ENCODE peak calls at places on chromosomes 2 and 18, in nine cellular contexts. Y is right lobe of liver; V is HS-5; B is SIG-M5; O is neuronal stem cell; J is K562; F is stimulated activated CD4-positive, alpha-beta T cell treated with anti-CD3 and anti-CD28 coated beads, Interleukin-4, amount 100 ng/mL, for 24 hours; Q is GM18507; C is non-pigmented ciliary epithelial cell. E is an unnamed sample.

GRCh38 chr18:44290366-44290855 is 390.3 kb upstream of the SETBP1 start:
- DNase-seq in J (no peak), Q (no peak), C (no peak), F (no peak), B (no peak), O (no peak), Y (no peak), V (no peak), E (no peak)

GRCh38 chr2:33126973-33127372 is 180.2 kb downstream of the LTBP1 start:
- DNase-seq in Q (no peak), Y (no peak), B (no peak), F (no peak), O (no peak), V (no peak), C (no peak), J (no peak), E (no peak)

GRCh38 chr18:38481576-38481975 is 916.0 kb upstream of the CELF4 start:
- DNase-seq in O (no peak), Y (no peak), J (no peak), F (no peak), C (no peak), B (no peak), V (no peak), Q (no peak), E (no peak)

GRCh38 chr18:64380117-64380516 is 231.2 kb upstream of the LINC00305 start:
- DNase-seq in Y (no peak), V (no peak), Q (no peak), F (no peak), C (no peak), O (no peak), J (no peak), B (no peak), E (no peak)

GRCh38 chr2:209208211-209208610 is 215.6 kb upstream of the MAP2 start:
- DNase-seq in F (no peak), Y (peak), B (no peak), Q (no peak), O (peak), J (peak), V (no peak), C (no peak), E (peak)

GRCh38 chr2:58032016-58032750 is 14.4 kb upstream of the VRK2 start:
- DNase-seq in Y (no peak), J (no peak), Q (no peak), C (no peak), B (peak), F (no peak), V (no peak), O (no peak), E (no peak)

GRCh38 chr2:238854699-238855111 is 6.8 kb downstream of the TWIST2 start:
- DNase-seq in C (no peak), Y (no peak), O (no peak), J (no peak), V (no peak), F (no peak), B (no peak), Q (no peak), E (no peak)

GRCh38 chr2:105068387-105068786 is 30.5 kb downstream of the MRPS9 start:
- DNase-seq in V (no peak), Y (no peak), F (no peak), O (no peak), J (no peak), B (no peak), C (no peak), Q (no peak), E (no peak)

GRCh38 chr2:213065583-213066444 is 85.6 kb downstream of the IKZF2 start:
- DNase-seq in J (no peak), O (no peak), F (no peak), Y (peak), Q (no peak), C (no peak), V (no peak), B (no peak), E (peak)

GRCh38 chr2:172080641-172081230 is 4.6 kb upstream of the DLX1 start:
- DNase-seq in F (no peak), C (no peak), J (no peak), O (no peak), Q (no peak), Y (no peak), B (no peak), V (no peak), E (no peak)

GRCh38 chr2:127429291-127429690 is 11.1 kb downstream of the PROC start:
- DNase-seq in Y (no peak), J (no peak), Q (no peak), V (no peak), C (no peak), B (no peak), F (no peak), O (no peak), E (no peak)

GRCh38 chr2:237693281-237694039 is 66.1 kb downstream of the LRRFIP1 start:
- DNase-seq in O (no peak), Q (no peak), Y (no peak), C (no peak), B (no peak), J (no peak), V (peak), F (no peak), E (no peak)

GRCh38 chr2:119282966-119283511 is 59.4 kb downstream of the STEAP3 start:
- DNase-seq in Y (peak), F (no peak), O (no peak), Q (no peak), J (no peak), V (no peak), C (no peak), B (no peak), E (no peak)

GRCh38 chr18:68494802-68495560 is 219.9 kb downstream of the TMX3 start:
- DNase-seq in V (peak), O (no peak), Y (no peak), J (no peak), C (peak), Q (no peak), B (no peak), F (no peak), E (no peak)

GRCh38 chr18:43303376-43303775 is 26.1 kb upstream of the SYT4 start:
- DNase-seq in C (no peak), O (no peak), V (no peak), J (no peak), F (no peak), Q (no peak), Y (no peak), B (no peak), E (no peak)

GRCh38 chr2:196249860-196250259 is 78.5 kb upstream of the STK17B start:
- DNase-seq in F (no peak), O (no peak), J (no peak), C (no peak), B (peak), Q (no peak), V (no peak), Y (no peak), E (no peak)

GRCh38 chr2:18883626-18884456 is 294.5 kb upstream of the NT5C1B start:
- DNase-seq in V (peak), Y (peak), C (no peak), F (no peak), Q (no peak), B (no peak), O (no peak), J (no peak), E (no peak)

GRCh38 chr2:173943139-173943538 is 22.0 kb downstream of the SP3 start:
- DNase-seq in J (no peak), Y (no peak), F (no peak), B (no peak), V (no peak), C (no peak), Q (no peak), O (no peak), E (no peak)

GRCh38 chr18:48680339-48680738 is 141.5 kb downstream of the CTIF start:
- DNase-seq in Y (no peak), V (no peak), F (no peak), B (no peak), O (no peak), C (no peak), Q (no peak), J (no peak), E (no peak)

GRCh38 chr2:109612991-109613921 is 510 bp downstream of the SEPTIN10 start:
- DNase-seq in C (no peak), F (no peak), B (no peak), O (no peak), J (no peak), Y (no peak), Q (no peak), V (no peak), E (peak)

GRCh38 chr18:902179-902718 is 2.4 kb upstream of the ADCYAP1 start:
- DNase-seq in O (no peak), Q (no peak), B (no peak), Y (no peak), F (no peak), C (no peak), J (no peak), V (peak), E (no peak)

GRCh38 chr2:101689120-101689827 is 8.2 kb upstream of the MAP4K4 start:
- DNase-seq in O (no peak), Q (no peak), J (no peak), B (no peak), V (no peak), C (no peak), Y (no peak), F (no peak), E (no peak)

GRCh38 chr18:32822197-32822596 is 49.4 kb upstream of the KLHL14 start:
- DNase-seq in J (no peak), B (no peak), Q (no peak), V (no peak), Y (no peak), O (no peak), F (no peak), C (no peak), E (no peak)

GRCh38 chr2:231933916-231934401 is 7.8 kb upstream of the NPPC start:
- DNase-seq in Y (no peak), B (no peak), F (no peak), Q (no peak), O (no peak), V (no peak), C (no peak), J (no peak), E (no peak)